ENCODE peak calls at places on chromosomes 13 and 19, in four cellular contexts. H, O, I and M are unnamed samples. For H3K9me3, the result is how much of the 10 kb centered on the place peaks cover.

GRCh38 chr13:33832872-33833271 is 14.9 kb downstream of the RFC3 start:
- DNase-seq in O (no peak), H (no peak), I (no peak), M (no peak)

GRCh38 chr13:60453490-60453889 is 56.5 kb downstream of the TDRD3 start:
- DNase-seq in O (peak), I (no peak), H (no peak), M (peak)

GRCh38 chr19:8459095-8459494 is 14.3 kb downstream of the HNRNPM start:
- DNase-seq in H (no peak), O (no peak), I (no peak), M (no peak)

GRCh38 chr13:31675521-31675953 is 63.8 kb upstream of the RXFP2 start:
- DNase-seq in H (no peak), O (no peak), I (no peak), M (no peak)

GRCh38 chr13:75362026-75362425 is 119.9 kb downstream of the TBC1D4 start:
- DNase-seq in I (no peak), H (peak), O (no peak), M (no peak)

GRCh38 chr19:543912-544608 is at the start of gene GZMM:
- DNase-seq in H (peak), I (peak), O (no peak), M (no peak)

GRCh38 chr13:98959299-98959698 is 18.6 kb downstream of the DOCK9 start:
- DNase-seq in I (no peak), H (no peak), O (no peak), M (no peak)

GRCh38 chr13:44927953-44928352 is 61.3 kb downstream of the NUFIP1 start:
- DNase-seq in H (no peak), I (no peak), O (peak), M (no peak)

GRCh38 chr13:109479991-109480696 is 306.2 kb downstream of the IRS2 start:
- DNase-seq in H (no peak), O (peak), I (no peak), M (peak)

GRCh38 chr13:82772802-82773201 is 1109.5 kb downstream of the SLITRK1 start:
- DNase-seq in O (peak), H (no peak), I (no peak), M (peak)

GRCh38 chr13:73334459-73334858 is 275.7 kb downstream of the KLF5 start:
- DNase-seq in O (no peak), H (no peak), I (no peak), M (no peak)

GRCh38 chr19:29121684-29122083 is 91.3 kb downstream of the UQCRFS1 start:
- DNase-seq in H (no peak), I (peak), O (no peak), M (no peak)

GRCh38 chr13:101258071-101258470 is 158.2 kb downstream of the NALCN start:
- DNase-seq in H (no peak), O (peak), I (peak), M (peak)
- H3K9ac ChIP-seq in H (no peak), O (no peak), I (no peak), M (peak)

GRCh38 chr19:10866495-10866894 is 4.9 kb upstream of the CARM1 start:
- DNase-seq in O (no peak), I (no peak), H (no peak), M (no peak)
- H3K9me3 ChIP-seq in O (under half), I (under half), H (under half), M (under half)

DNA sequence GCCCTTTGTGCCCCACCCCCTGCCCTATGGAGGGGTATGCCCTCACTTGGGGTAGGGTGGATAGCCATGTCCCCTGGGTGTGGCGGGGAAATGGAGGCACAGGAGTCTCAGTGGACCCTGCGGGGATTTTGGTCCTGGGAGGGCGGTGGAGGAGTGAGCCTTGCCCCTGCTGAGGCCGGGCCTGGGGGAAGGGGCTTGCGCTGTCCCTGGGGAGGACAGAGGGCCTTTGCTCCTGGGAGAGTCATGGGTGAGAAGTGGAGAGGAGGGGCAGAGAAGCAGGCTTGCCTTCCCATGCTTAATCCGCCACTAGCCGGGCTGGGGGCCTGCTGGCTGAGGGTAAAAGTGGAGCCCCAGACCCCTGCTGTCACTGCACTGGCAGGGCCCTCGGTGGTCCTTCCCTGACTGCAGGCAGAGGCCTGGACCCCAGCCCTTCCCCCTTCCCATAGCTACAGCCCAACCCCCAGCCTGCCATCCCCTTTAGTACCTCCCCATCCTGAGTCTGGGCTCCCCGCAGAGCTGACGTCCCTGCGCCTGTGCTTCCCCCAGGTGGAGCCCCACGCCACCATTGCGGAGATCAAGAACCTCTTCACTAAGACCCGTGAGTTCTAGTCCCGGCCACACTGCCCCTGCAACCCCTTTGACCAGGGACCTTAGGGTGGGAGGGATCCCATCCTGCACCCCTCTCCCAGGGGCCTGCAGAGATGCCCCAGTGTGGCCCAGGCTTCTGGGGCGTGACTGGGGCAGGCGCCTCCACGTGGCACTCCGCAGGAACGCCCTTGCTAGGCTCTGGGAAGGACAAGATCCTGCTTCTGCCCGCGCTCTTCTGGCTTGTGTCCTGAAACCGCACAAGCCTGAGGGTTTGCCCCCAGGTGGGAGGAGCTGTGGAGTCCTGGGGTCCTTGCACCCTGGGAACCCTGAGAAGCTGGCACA is 8.9 kb downstream of the NDUFB7 start:
- DNase-seq in I (peak), H (no peak), O (no peak), M (no peak)
- H3K9ac ChIP-seq in I (no peak), H (no peak), O (no peak), M (no peak)

DNA sequence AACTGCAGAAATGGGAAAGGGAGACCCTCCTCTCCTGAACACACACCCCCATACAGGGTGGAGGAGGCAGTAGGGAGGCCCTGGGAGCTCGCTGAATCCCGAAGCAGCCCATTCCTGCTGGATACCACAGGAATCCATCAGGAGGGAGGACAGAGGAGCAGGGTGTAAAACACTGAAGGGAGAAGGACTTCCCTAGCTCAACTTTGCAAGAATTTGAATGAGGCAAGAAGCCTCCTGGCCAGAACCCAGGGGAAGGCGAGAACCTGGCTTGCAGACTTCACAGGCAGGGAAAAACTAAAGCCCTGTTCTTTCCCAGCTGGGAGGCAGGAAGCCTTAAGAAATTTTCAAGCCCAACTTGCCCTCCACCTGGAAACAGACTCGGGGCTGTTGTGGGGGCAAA is 43.5 kb downstream of the ZNF91 start:
- DNase-seq in I (no peak), H (no peak), O (no peak), M (no peak)
- H3K9me3 ChIP-seq in I (half or more), H (half or more), O (half or more), M (half or more)

GRCh38 chr19:1989513-1990229 is 25.8 kb downstream of the BTBD2 start:
- DNase-seq in I (no peak), O (no peak), H (no peak), M (no peak)
- H3K9ac ChIP-seq in I (no peak), O (no peak), H (no peak), M (no peak)

GRCh38 chr19:30281903-30282302 is 90.3 kb upstream of the ZNF536 start:
- DNase-seq in I (no peak), H (no peak), O (no peak), M (no peak)
- H3K9me3 ChIP-seq in I (under half), H (under half), O (under half), M (under half)